ENCODE peak calls at places on chromosomes 2 and 18, in nine cellular contexts. One of them, this sample, is unnamed.

GRCh38 chr2:215435261-215435808 is 533 bp downstream of the FN1 start:
- DNase-seq in activated naive CD4-positive, alpha-beta T cell: no peak
- DNase-seq in SK-N-DZ: peak; percentile 47
- DNase-seq in MCF 10A: no peak
- DNase-seq in MV-4-11: no peak
- DNase-seq in amygdala: no peak
- DNase-seq in GM03348: peak; percentile 38
- DNase-seq in smooth muscle cell of the brain vasculature: no peak
- DNase-seq in activated gamma-delta T cell treated with Interleukin-2 at 50 U/mL for 16 hours: no peak
- DNase-seq in this sample: no peak

GRCh38 chr2:234433201-234433600 is 63.7 kb downstream of the ARL4C start:
- DNase-seq in smooth muscle cell of the brain vasculature: no peak
- DNase-seq in GM03348: no peak
- DNase-seq in amygdala: no peak
- DNase-seq in SK-N-DZ: no peak
- DNase-seq in MCF 10A: no peak
- DNase-seq in MV-4-11: no peak
- DNase-seq in activated gamma-delta T cell treated with Interleukin-2 at 50 U/mL for 16 hours: no peak
- DNase-seq in activated naive CD4-positive, alpha-beta T cell: no peak
- DNase-seq in this sample: no peak

GRCh38 chr2:224412064-224412921 is 10.4 kb upstream of the FAM124B start:
- DNase-seq in amygdala: no peak
- DNase-seq in activated gamma-delta T cell treated with Interleukin-2 at 50 U/mL for 16 hours: no peak
- DNase-seq in SK-N-DZ: peak; percentile 6
- DNase-seq in activated naive CD4-positive, alpha-beta T cell: no peak
- DNase-seq in GM03348: peak; percentile 68
- DNase-seq in smooth muscle cell of the brain vasculature: no peak
- DNase-seq in MCF 10A: no peak
- DNase-seq in MV-4-11: no peak
- DNase-seq in this sample: peak; percentile 32

GRCh38 chr2:121603185-121603584 is 46.1 kb downstream of the CLASP1 start:
- DNase-seq in MV-4-11: no peak
- DNase-seq in GM03348: no peak
- DNase-seq in activated gamma-delta T cell treated with Interleukin-2 at 50 U/mL for 16 hours: no peak
- DNase-seq in activated naive CD4-positive, alpha-beta T cell: no peak
- DNase-seq in smooth muscle cell of the brain vasculature: no peak
- DNase-seq in SK-N-DZ: no peak
- DNase-seq in amygdala: no peak
- DNase-seq in MCF 10A: no peak
- DNase-seq in this sample: no peak

GRCh38 chr2:232698552-232699091 is 1.5 kb downstream of the GIGYF2 start:
- DNase-seq in activated naive CD4-positive, alpha-beta T cell: no peak
- DNase-seq in MV-4-11: no peak
- DNase-seq in smooth muscle cell of the brain vasculature: no peak
- DNase-seq in amygdala: no peak
- DNase-seq in activated gamma-delta T cell treated with Interleukin-2 at 50 U/mL for 16 hours: no peak
- DNase-seq in SK-N-DZ: no peak
- DNase-seq in GM03348: no peak
- DNase-seq in MCF 10A: no peak
- DNase-seq in this sample: no peak

GRCh38 chr18:72830109-72830508 is 37.7 kb downstream of the NETO1 start:
- DNase-seq in GM03348: no peak
- DNase-seq in MCF 10A: peak; percentile 73
- DNase-seq in smooth muscle cell of the brain vasculature: no peak
- DNase-seq in activated naive CD4-positive, alpha-beta T cell: no peak
- DNase-seq in amygdala: peak; percentile 30
- DNase-seq in activated gamma-delta T cell treated with Interleukin-2 at 50 U/mL for 16 hours: no peak
- DNase-seq in MV-4-11: no peak
- DNase-seq in SK-N-DZ: no peak
- DNase-seq in this sample: peak; percentile 58

GRCh38 chr2:122741403-122741802 is 986.0 kb downstream of the TSN start:
- DNase-seq in MV-4-11: no peak
- DNase-seq in smooth muscle cell of the brain vasculature: no peak
- DNase-seq in MCF 10A: no peak
- DNase-seq in activated naive CD4-positive, alpha-beta T cell: no peak
- DNase-seq in amygdala: no peak
- DNase-seq in GM03348: no peak
- DNase-seq in SK-N-DZ: no peak
- DNase-seq in activated gamma-delta T cell treated with Interleukin-2 at 50 U/mL for 16 hours: no peak
- DNase-seq in this sample: no peak

GRCh38 chr2:17800219-17800618 is 16.0 kb upstream of the MSGN1 start:
- DNase-seq in GM03348: no peak
- DNase-seq in smooth muscle cell of the brain vasculature: peak; percentile 6
- DNase-seq in amygdala: no peak
- DNase-seq in MV-4-11: no peak
- DNase-seq in activated gamma-delta T cell treated with Interleukin-2 at 50 U/mL for 16 hours: no peak
- DNase-seq in activated naive CD4-positive, alpha-beta T cell: no peak
- DNase-seq in MCF 10A: no peak
- DNase-seq in SK-N-DZ: no peak
- DNase-seq in this sample: peak; percentile 44

GRCh38 chr18:74928194-74928968 is 280.6 kb downstream of the PTGR3 start:
- DNase-seq in amygdala: no peak
- DNase-seq in SK-N-DZ: no peak
- DNase-seq in activated naive CD4-positive, alpha-beta T cell: no peak
- DNase-seq in smooth muscle cell of the brain vasculature: no peak
- DNase-seq in MCF 10A: no peak
- DNase-seq in GM03348: no peak
- DNase-seq in MV-4-11: no peak
- DNase-seq in activated gamma-delta T cell treated with Interleukin-2 at 50 U/mL for 16 hours: no peak
- DNase-seq in this sample: no peak

GRCh38 chr18:46070232-46070631 is 1.8 kb downstream of the PSTPIP2 start:
- DNase-seq in SK-N-DZ: no peak
- DNase-seq in smooth muscle cell of the brain vasculature: no peak
- DNase-seq in MV-4-11: no peak
- DNase-seq in amygdala: no peak
- DNase-seq in activated naive CD4-positive, alpha-beta T cell: no peak
- DNase-seq in MCF 10A: no peak
- DNase-seq in GM03348: no peak
- DNase-seq in activated gamma-delta T cell treated with Interleukin-2 at 50 U/mL for 16 hours: no peak
- DNase-seq in this sample: no peak

GRCh38 chr2:65916177-65916576 is 483.8 kb upstream of the SPRED2 start:
- DNase-seq in MV-4-11: no peak
- DNase-seq in amygdala: no peak
- DNase-seq in activated naive CD4-positive, alpha-beta T cell: no peak
- DNase-seq in activated gamma-delta T cell treated with Interleukin-2 at 50 U/mL for 16 hours: no peak
- DNase-seq in smooth muscle cell of the brain vasculature: no peak
- DNase-seq in GM03348: no peak
- DNase-seq in MCF 10A: no peak
- DNase-seq in SK-N-DZ: no peak
- DNase-seq in this sample: no peak

GRCh38 chr18:24426398-24427294 is at the start of gene IMPACT:
- DNase-seq in GM03348: peak; percentile 95
- DNase-seq in SK-N-DZ: peak; percentile 85
- DNase-seq in activated naive CD4-positive, alpha-beta T cell: peak; percentile 75
- DNase-seq in amygdala: peak; percentile 78
- DNase-seq in smooth muscle cell of the brain vasculature: peak; percentile 35
- DNase-seq in MCF 10A: peak; percentile 82
- DNase-seq in activated gamma-delta T cell treated with Interleukin-2 at 50 U/mL for 16 hours: peak; percentile 69
- DNase-seq in MV-4-11: peak; percentile 67
- DNase-seq in this sample: peak; percentile 78

GRCh38 chr2:128360711-128361110 is 42.0 kb upstream of the HS6ST1 start:
- DNase-seq in GM03348: no peak
- DNase-seq in SK-N-DZ: no peak
- DNase-seq in MCF 10A: no peak
- DNase-seq in activated gamma-delta T cell treated with Interleukin-2 at 50 U/mL for 16 hours: no peak
- DNase-seq in activated naive CD4-positive, alpha-beta T cell: no peak
- DNase-seq in MV-4-11: no peak
- DNase-seq in smooth muscle cell of the brain vasculature: no peak
- DNase-seq in amygdala: no peak
- DNase-seq in this sample: no peak

GRCh38 chr2:102520801-102521200 is 47.8 kb downstream of the SLC9A4 start:
- DNase-seq in GM03348: no peak
- DNase-seq in MV-4-11: no peak
- DNase-seq in activated gamma-delta T cell treated with Interleukin-2 at 50 U/mL for 16 hours: no peak
- DNase-seq in smooth muscle cell of the brain vasculature: no peak
- DNase-seq in activated naive CD4-positive, alpha-beta T cell: no peak
- DNase-seq in amygdala: no peak
- DNase-seq in SK-N-DZ: no peak
- DNase-seq in MCF 10A: no peak
- DNase-seq in this sample: peak; percentile 3

GRCh38 chr2:129233751-129234406 is 745.6 kb upstream of the RAB6C start:
- DNase-seq in smooth muscle cell of the brain vasculature: no peak
- DNase-seq in GM03348: no peak
- DNase-seq in MCF 10A: peak; percentile 17
- DNase-seq in amygdala: no peak
- DNase-seq in SK-N-DZ: no peak
- DNase-seq in MV-4-11: peak; percentile 15
- DNase-seq in activated gamma-delta T cell treated with Interleukin-2 at 50 U/mL for 16 hours: no peak
- DNase-seq in activated naive CD4-positive, alpha-beta T cell: no peak
- DNase-seq in this sample: peak; percentile 5

GRCh38 chr18:5457467-5457957 is 86.3 kb downstream of the EPB41L3 start:
- DNase-seq in smooth muscle cell of the brain vasculature: no peak
- DNase-seq in activated naive CD4-positive, alpha-beta T cell: no peak
- DNase-seq in amygdala: no peak
- DNase-seq in activated gamma-delta T cell treated with Interleukin-2 at 50 U/mL for 16 hours: no peak
- DNase-seq in MV-4-11: no peak
- DNase-seq in MCF 10A: no peak
- DNase-seq in GM03348: no peak
- DNase-seq in SK-N-DZ: no peak
- DNase-seq in this sample: no peak

GRCh38 chr2:131034122-131035051 is 58.9 kb downstream of the FAM168B start:
- DNase-seq in MV-4-11: no peak
- DNase-seq in MCF 10A: no peak
- DNase-seq in amygdala: peak; percentile 41
- DNase-seq in activated gamma-delta T cell treated with Interleukin-2 at 50 U/mL for 16 hours: no peak
- DNase-seq in GM03348: peak; percentile 80
- DNase-seq in smooth muscle cell of the brain vasculature: no peak
- DNase-seq in SK-N-DZ: no peak
- DNase-seq in activated naive CD4-positive, alpha-beta T cell: no peak
- DNase-seq in this sample: no peak

GRCh38 chr2:96105994-96106393 is 10.4 kb downstream of the ADRA2B start:
- DNase-seq in SK-N-DZ: no peak
- DNase-seq in smooth muscle cell of the brain vasculature: no peak
- DNase-seq in MV-4-11: no peak
- DNase-seq in GM03348: no peak
- DNase-seq in activated naive CD4-positive, alpha-beta T cell: no peak
- DNase-seq in amygdala: no peak
- DNase-seq in MCF 10A: no peak
- DNase-seq in activated gamma-delta T cell treated with Interleukin-2 at 50 U/mL for 16 hours: no peak
- DNase-seq in this sample: no peak

GRCh38 chr2:149042881-149043280 is 4.4 kb downstream of the LYPD6B start:
- DNase-seq in GM03348: no peak
- DNase-seq in amygdala: no peak
- DNase-seq in activated gamma-delta T cell treated with Interleukin-2 at 50 U/mL for 16 hours: no peak
- DNase-seq in MCF 10A: no peak
- DNase-seq in MV-4-11: no peak
- DNase-seq in smooth muscle cell of the brain vasculature: no peak
- DNase-seq in activated naive CD4-positive, alpha-beta T cell: no peak
- DNase-seq in SK-N-DZ: no peak
- DNase-seq in this sample: no peak

GRCh38 chr2:113822087-113822805 is 65.8 kb upstream of the SLC35F5 start:
- DNase-seq in activated naive CD4-positive, alpha-beta T cell: no peak
- DNase-seq in SK-N-DZ: no peak
- DNase-seq in smooth muscle cell of the brain vasculature: no peak
- DNase-seq in MV-4-11: no peak
- DNase-seq in amygdala: no peak
- DNase-seq in activated gamma-delta T cell treated with Interleukin-2 at 50 U/mL for 16 hours: no peak
- DNase-seq in GM03348: no peak
- DNase-seq in MCF 10A: no peak
- DNase-seq in this sample: no peak

GRCh38 chr2:125535089-125535488 is 1120.9 kb upstream of the GYPC start:
- DNase-seq in GM03348: no peak
- DNase-seq in MCF 10A: no peak
- DNase-seq in smooth muscle cell of the brain vasculature: no peak
- DNase-seq in activated gamma-delta T cell treated with Interleukin-2 at 50 U/mL for 16 hours: no peak
- DNase-seq in amygdala: no peak
- DNase-seq in SK-N-DZ: no peak
- DNase-seq in activated naive CD4-positive, alpha-beta T cell: no peak
- DNase-seq in MV-4-11: no peak
- DNase-seq in this sample: no peak

GRCh38 chr18:74732380-74732779 is 134.7 kb downstream of the ZNF407 start:
- DNase-seq in activated naive CD4-positive, alpha-beta T cell: no peak
- DNase-seq in activated gamma-delta T cell treated with Interleukin-2 at 50 U/mL for 16 hours: no peak
- DNase-seq in GM03348: no peak
- DNase-seq in amygdala: no peak
- DNase-seq in smooth muscle cell of the brain vasculature: no peak
- DNase-seq in MV-4-11: no peak
- DNase-seq in SK-N-DZ: no peak
- DNase-seq in MCF 10A: no peak
- DNase-seq in this sample: no peak

GRCh38 chr18:36297419-36298112 is at the start of gene FHOD3:
- DNase-seq in activated gamma-delta T cell treated with Interleukin-2 at 50 U/mL for 16 hours: no peak
- DNase-seq in SK-N-DZ: peak; percentile 76
- DNase-seq in GM03348: peak; percentile 97
- DNase-seq in smooth muscle cell of the brain vasculature: no peak
- DNase-seq in amygdala: peak; percentile 32
- DNase-seq in MCF 10A: peak; percentile 54
- DNase-seq in MV-4-11: no peak
- DNase-seq in activated naive CD4-positive, alpha-beta T cell: no peak
- DNase-seq in this sample: peak; percentile 70

GRCh38 chr18:62781893-62782292 is 66.6 kb downstream of the PHLPP1 start:
- DNase-seq in MV-4-11: peak; percentile 61
- DNase-seq in activated naive CD4-positive, alpha-beta T cell: no peak
- DNase-seq in smooth muscle cell of the brain vasculature: no peak
- DNase-seq in GM03348: peak; percentile 71
- DNase-seq in activated gamma-delta T cell treated with Interleukin-2 at 50 U/mL for 16 hours: no peak
- DNase-seq in MCF 10A: peak; percentile 96
- DNase-seq in amygdala: no peak
- DNase-seq in SK-N-DZ: no peak
- DNase-seq in this sample: peak; percentile 68

GRCh38 chr18:56861244-56861643 is 210.1 kb downstream of the WDR7 start:
- DNase-seq in smooth muscle cell of the brain vasculature: no peak
- DNase-seq in activated naive CD4-positive, alpha-beta T cell: no peak
- DNase-seq in activated gamma-delta T cell treated with Interleukin-2 at 50 U/mL for 16 hours: no peak
- DNase-seq in SK-N-DZ: peak; percentile 5
- DNase-seq in amygdala: no peak
- DNase-seq in MCF 10A: no peak
- DNase-seq in GM03348: no peak
- DNase-seq in MV-4-11: no peak
- DNase-seq in this sample: no peak

GRCh38 chr2:136118819-136119716 is 1.1 kb upstream of the CXCR4 start:
- DNase-seq in activated gamma-delta T cell treated with Interleukin-2 at 50 U/mL for 16 hours: peak; percentile 93
- DNase-seq in MV-4-11: peak; percentile 68
- DNase-seq in activated naive CD4-positive, alpha-beta T cell: peak; percentile 88
- DNase-seq in GM03348: no peak
- DNase-seq in MCF 10A: no peak
- DNase-seq in amygdala: no peak
- DNase-seq in smooth muscle cell of the brain vasculature: no peak
- DNase-seq in SK-N-DZ: peak; percentile 35
- DNase-seq in this sample: no peak

GRCh38 chr2:19021721-19022120 is 336.7 kb downstream of the OSR1 start:
- DNase-seq in MCF 10A: peak; percentile 54
- DNase-seq in smooth muscle cell of the brain vasculature: no peak
- DNase-seq in MV-4-11: no peak
- DNase-seq in amygdala: no peak
- DNase-seq in SK-N-DZ: no peak
- DNase-seq in activated gamma-delta T cell treated with Interleukin-2 at 50 U/mL for 16 hours: no peak
- DNase-seq in GM03348: peak; percentile 77
- DNase-seq in activated naive CD4-positive, alpha-beta T cell: no peak
- DNase-seq in this sample: peak; percentile 48

GRCh38 chr2:160373263-160374019 is 120.2 kb downstream of the RBMS1 start:
- DNase-seq in GM03348: no peak
- DNase-seq in MCF 10A: no peak
- DNase-seq in MV-4-11: no peak
- DNase-seq in activated naive CD4-positive, alpha-beta T cell: no peak
- DNase-seq in amygdala: no peak
- DNase-seq in SK-N-DZ: no peak
- DNase-seq in activated gamma-delta T cell treated with Interleukin-2 at 50 U/mL for 16 hours: no peak
- DNase-seq in smooth muscle cell of the brain vasculature: no peak
- DNase-seq in this sample: no peak

GRCh38 chr2:64655873-64656272 is 2.2 kb upstream of the SERTAD2 start:
- DNase-seq in MV-4-11: peak; percentile 91
- DNase-seq in SK-N-DZ: no peak
- DNase-seq in smooth muscle cell of the brain vasculature: no peak
- DNase-seq in activated naive CD4-positive, alpha-beta T cell: no peak
- DNase-seq in amygdala: no peak
- DNase-seq in MCF 10A: no peak
- DNase-seq in activated gamma-delta T cell treated with Interleukin-2 at 50 U/mL for 16 hours: no peak
- DNase-seq in GM03348: no peak
- DNase-seq in this sample: no peak

GRCh38 chr2:8162602-8163001 is 519.3 kb upstream of the ID2 start:
- DNase-seq in activated naive CD4-positive, alpha-beta T cell: no peak
- DNase-seq in MCF 10A: no peak
- DNase-seq in amygdala: no peak
- DNase-seq in GM03348: no peak
- DNase-seq in SK-N-DZ: no peak
- DNase-seq in smooth muscle cell of the brain vasculature: no peak
- DNase-seq in activated gamma-delta T cell treated with Interleukin-2 at 50 U/mL for 16 hours: no peak
- DNase-seq in MV-4-11: no peak
- DNase-seq in this sample: peak; percentile 69

GRCh38 chr18:60027397-60027796 is 127.6 kb downstream of the PMAIP1 start:
- DNase-seq in smooth muscle cell of the brain vasculature: no peak
- DNase-seq in activated naive CD4-positive, alpha-beta T cell: no peak
- DNase-seq in MCF 10A: no peak
- DNase-seq in amygdala: no peak
- DNase-seq in activated gamma-delta T cell treated with Interleukin-2 at 50 U/mL for 16 hours: no peak
- DNase-seq in GM03348: no peak
- DNase-seq in MV-4-11: no peak
- DNase-seq in SK-N-DZ: no peak
- DNase-seq in this sample: no peak